ENCODE peak calls at places on chromosomes 3 and 15, in six cellular contexts. Y is mammary epithelial cell, C is choroid plexus epithelial cell, F is upper lobe of right lung, M is IMR-90, V is activated B cell treated with CpG ODN at 0.5 μM for 24 hours. U is an unnamed sample.

GRCh38 chr3:108150200-108150599 is 59.4 kb upstream of the CD47 start:
- DNase-seq in M (no peak), C (no peak), F (no peak), V (no peak), Y (no peak), U (no peak)

GRCh38 chr3:131591394-131591990 is 88.7 kb upstream of the MRPL3 start:
- DNase-seq in Y (peak), C (peak), V (no peak), M (peak), F (no peak), U (no peak)

GRCh38 chr3:113659121-113659531 is 37.3 kb downstream of the USF3 start:
- DNase-seq in F (no peak), V (no peak), Y (no peak), M (no peak), C (peak), U (no peak)

GRCh38 chr15:49255966-49256759 is 86.1 kb downstream of the GALK2 start:
- DNase-seq in C (no peak), M (peak), F (no peak), Y (no peak), V (no peak), U (no peak)

GRCh38 chr3:157535667-157536066 is 32.5 kb upstream of the VEPH1 start:
- DNase-seq in M (no peak), F (no peak), C (no peak), Y (no peak), V (no peak), U (no peak)

GRCh38 chr3:43615133-43615532 is 6.7 kb downstream of the ANO10 start:
- DNase-seq in C (no peak), Y (no peak), M (no peak), F (no peak), V (no peak), U (no peak)

GRCh38 chr3:123568034-123568433 is 16.8 kb downstream of the HACD2 start:
- DNase-seq in C (no peak), M (no peak), F (no peak), V (no peak), Y (no peak), U (no peak)

GRCh38 chr3:13518516-13519351 is 30.2 kb upstream of the FBLN2 start:
- DNase-seq in M (no peak), C (no peak), F (no peak), Y (no peak), V (no peak), U (peak)

GRCh38 chr3:171488479-171488878 is 28.3 kb upstream of the TNIK start:
- DNase-seq in M (no peak), C (no peak), Y (peak), V (no peak), F (no peak), U (no peak)

GRCh38 chr3:39541917-39542329 is 74.4 kb downstream of the MOBP start:
- DNase-seq in F (no peak), M (peak), C (peak), V (no peak), Y (no peak), U (no peak)

GRCh38 chr3:23686535-23686934 is 119.2 kb upstream of the UBE2E1 start:
- DNase-seq in C (no peak), F (no peak), V (no peak), M (no peak), Y (no peak), U (no peak)

GRCh38 chr3:64318001-64318400 is 92.7 kb upstream of the PRICKLE2 start:
- DNase-seq in C (peak), V (no peak), M (no peak), Y (peak), F (no peak), U (no peak)

GRCh38 chr15:74378853-74379252 is 11.4 kb upstream of the CYP11A1 start:
- DNase-seq in M (peak), Y (peak), F (no peak), C (peak), V (no peak), U (no peak)

GRCh38 chr3:12903881-12904280 is 62.5 kb upstream of the RPL32 start:
- DNase-seq in C (no peak), V (no peak), F (no peak), Y (no peak), M (no peak), U (no peak)

GRCh38 chr3:15499536-15499935 is 22.0 kb downstream of the COLQ start:
- DNase-seq in V (no peak), M (no peak), F (no peak), C (no peak), Y (no peak), U (no peak)

GRCh38 chr3:123282461-123282860 is 80.7 kb downstream of the SEC22A start:
- DNase-seq in M (no peak), C (no peak), V (no peak), Y (no peak), F (no peak), U (peak)

GRCh38 chr3:172515130-172515918 is 7.9 kb downstream of the TNFSF10 start:
- DNase-seq in F (no peak), C (peak), Y (no peak), V (no peak), M (peak), U (no peak)

GRCh38 chr3:21752749-21753347 is 1.8 kb upstream of the ZNF385D start:
- DNase-seq in C (peak), F (no peak), M (peak), V (no peak), Y (peak), U (no peak)

GRCh38 chr3:187725653-187726370 is 19.5 kb downstream of the BCL6 start:
- DNase-seq in V (no peak), F (no peak), C (no peak), M (no peak), Y (no peak), U (no peak)

GRCh38 chr3:175716451-175716850 is 857.3 kb downstream of the NAALADL2 start:
- DNase-seq in Y (no peak), V (no peak), F (no peak), M (peak), C (peak), U (no peak)

GRCh38 chr3:113264741-113265140 is 53.4 kb downstream of the BOC start:
- DNase-seq in V (no peak), Y (no peak), F (no peak), C (no peak), M (no peak), U (no peak)

DNA sequence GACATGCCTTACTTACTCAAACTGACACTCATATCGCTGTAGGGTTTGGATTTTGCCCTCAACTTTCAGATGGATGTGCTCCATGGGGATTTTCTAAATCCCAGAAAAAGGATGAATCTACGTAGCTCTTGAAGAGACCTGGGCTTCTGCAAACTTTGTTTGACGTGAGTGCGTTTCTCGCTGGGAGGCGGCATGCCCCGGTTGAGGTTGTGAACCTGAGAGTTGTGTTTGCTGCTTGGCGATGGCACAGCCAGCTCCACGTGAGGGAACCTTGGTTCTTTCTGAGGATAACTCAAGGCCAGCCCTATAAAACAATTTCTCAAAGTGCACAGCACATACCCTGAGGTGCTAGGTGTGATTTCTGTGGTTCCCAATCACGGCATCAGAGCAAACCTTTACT is 209.5 kb downstream of the ADAMTS17 start:
- DNase-seq in F (no peak), C (no peak), Y (no peak), V (no peak), M (no peak), U (no peak)
- TF ChIP-seq CTCF in F (no peak), C (no peak), Y (no peak), V (no peak), M (no peak), U (peak)

DNA sequence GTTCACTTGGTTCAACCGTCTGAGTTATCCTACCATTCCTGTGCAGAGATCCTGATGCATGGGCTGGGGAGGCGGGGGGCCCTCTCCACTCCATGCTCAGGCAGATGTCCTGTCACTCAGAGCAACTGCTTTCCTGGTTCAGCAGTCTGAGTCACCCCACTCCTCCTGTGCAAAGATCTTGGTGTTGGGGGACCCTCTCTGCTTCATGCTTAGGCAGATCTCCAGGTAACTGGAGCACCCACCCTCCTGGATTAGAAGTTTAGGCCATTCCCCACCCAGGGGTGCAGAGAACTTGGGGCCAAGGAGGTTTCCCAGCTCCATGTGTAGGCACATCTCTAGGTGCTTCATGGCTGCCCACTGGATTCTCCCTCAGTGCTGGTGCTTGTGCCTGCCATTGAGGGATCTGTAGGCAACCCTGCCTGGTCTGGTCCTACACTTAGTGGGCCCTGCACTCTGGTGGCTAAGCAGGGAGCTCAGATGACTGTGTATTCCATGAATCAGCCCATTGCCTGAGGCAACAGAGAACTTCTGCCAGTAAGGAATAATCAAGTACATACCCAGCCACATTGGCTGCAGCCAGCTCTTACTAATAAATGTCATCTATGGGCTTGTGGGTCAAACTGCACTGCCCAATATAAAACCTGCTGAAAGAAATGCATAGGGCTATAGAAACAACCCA is 465.4 kb upstream of the THBS1 start:
- DNase-seq in V (no peak), M (no peak), F (no peak), Y (peak), C (no peak), U (no peak)
- TF ChIP-seq CTCF in V (no peak), M (no peak), F (no peak), Y (no peak), C (no peak), U (no peak)

GRCh38 chr3:81170298-81170697 is 591.1 kb downstream of the GBE1 start:
- DNase-seq in M (no peak), F (no peak), Y (no peak), C (no peak), V (no peak), U (no peak)

GRCh38 chr3:81173514-81173913 is 587.9 kb downstream of the GBE1 start:
- DNase-seq in V (no peak), M (no peak), Y (no peak), F (no peak), C (peak), U (no peak)
- TF ChIP-seq CTCF in V (no peak), M (no peak), Y (peak), F (no peak), C (peak), U (peak)

GRCh38 chr3:36843065-36844051 is 79.0 kb upstream of the DCLK3 start:
- DNase-seq in Y (peak), C (peak), M (peak), V (no peak), F (no peak), U (no peak)
- TF ChIP-seq CTCF in Y (peak), C (peak), M (peak), V (no peak), F (peak), U (peak)

DNA sequence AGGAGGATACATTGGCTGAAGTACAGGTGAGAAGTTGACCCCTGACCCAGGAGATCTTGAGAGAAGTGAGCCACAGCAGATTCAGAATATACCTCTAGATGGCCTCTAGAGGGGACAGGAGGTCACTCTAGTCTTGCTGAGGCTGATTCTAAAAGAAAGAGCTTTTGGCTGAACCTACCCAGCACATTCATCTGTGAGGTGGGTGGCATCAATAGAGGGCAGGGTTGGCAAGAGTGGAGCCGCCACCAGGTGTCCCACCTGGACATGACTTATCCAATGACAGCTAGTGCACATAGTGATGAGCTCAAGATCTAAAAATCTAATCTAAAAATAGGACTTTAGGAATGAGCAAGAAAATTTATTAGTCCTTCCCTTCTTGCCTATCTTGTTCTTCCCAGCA is 51.6 kb downstream of the CYP19A1 start:
- DNase-seq in Y (no peak), M (no peak), C (no peak), V (no peak), F (no peak), U (no peak)
- TF ChIP-seq CTCF in Y (peak), M (no peak), C (peak), V (no peak), F (no peak), U (no peak)